ENCODE peak calls at places on chromosomes 2 and 18, in eight cellular contexts. I, L, O, V, Q, G, M and X are unnamed samples.

GRCh38 chr2:12152888-12153287 is 406.5 kb downstream of the LPIN1 start:
- DNase-seq in I (no peak), L (no peak), O (no peak), V (no peak), Q (no peak), G (no peak), M (no peak), X (no peak)

GRCh38 chr18:76445275-76445674 is 49.8 kb downstream of the ZNF516 start:
- DNase-seq in I (no peak), L (no peak), O (no peak), V (no peak), Q (peak), G (no peak), M (no peak), X (peak)

GRCh38 chr2:129872438-129872837 is 107.0 kb upstream of the RAB6C start:
- DNase-seq in I (no peak), L (no peak), O (no peak), V (no peak), Q (no peak), G (no peak), M (no peak), X (no peak)

GRCh38 chr2:233336541-233336940 is 17.8 kb upstream of the DGKD start:
- DNase-seq in I (no peak), L (no peak), O (no peak), V (no peak), Q (no peak), G (no peak), M (no peak), X (no peak)

GRCh38 chr2:35447210-35447609 is 908.4 kb upstream of the CRIM1 start:
- DNase-seq in I (no peak), L (no peak), O (no peak), V (no peak), Q (no peak), G (no peak), M (no peak), X (no peak)

GRCh38 chr18:77234504-77235365 is 14.9 kb upstream of the GALR1 start:
- DNase-seq in I (no peak), L (no peak), O (no peak), V (no peak), Q (no peak), G (no peak), M (no peak), X (no peak)

GRCh38 chr2:60627412-60627811 is 74.0 kb upstream of the BCL11A start:
- DNase-seq in I (no peak), L (no peak), O (no peak), V (no peak), Q (no peak), G (no peak), M (no peak), X (no peak)

GRCh38 chr2:8567469-8568108 is 114.3 kb upstream of the ID2 start:
- DNase-seq in I (no peak), L (no peak), O (no peak), V (no peak), Q (no peak), G (no peak), M (no peak), X (no peak)

GRCh38 chr2:18117592-18117991 is 239.1 kb downstream of the KCNS3 start:
- DNase-seq in I (no peak), L (no peak), O (no peak), V (no peak), Q (peak), G (no peak), M (no peak), X (no peak)

GRCh38 chr2:150182564-150183249 is 304.8 kb downstream of the RND3 start:
- DNase-seq in I (no peak), L (no peak), O (no peak), V (no peak), Q (no peak), G (no peak), M (no peak), X (no peak)

GRCh38 chr2:230650585-230651137 is 62.0 kb upstream of the CAB39 start:
- DNase-seq in I (no peak), L (no peak), O (no peak), V (no peak), Q (peak), G (no peak), M (no peak), X (no peak)